ENCODE peak calls at places on chromosomes 6 and 20, in seven cellular contexts. D is IMR-90, P is vagina, H is A549, K is ovary, W is esophagus muscularis mucosa, U is sigmoid colon. T is an unnamed sample. For H3K4me1, the result is how much of the 10 kb centered on the place peaks cover.

GRCh38 chr20:39839406-39840119 is 849.5 kb downstream of the MAFB start:
- DNase-seq in K (no peak), U (no peak), P (no peak), D (no peak), H (no peak), W (no peak), T (no peak)

GRCh38 chr6:80364206-80364605 is 257.7 kb downstream of the BCKDHB start:
- DNase-seq in K (no peak), P (no peak), W (no peak), D (no peak), H (no peak), U (no peak), T (no peak)

GRCh38 chr20:38198238-38198861 is 33.3 kb upstream of the TGM2 start:
- DNase-seq in W (no peak), H (no peak), D (peak), P (no peak), U (peak), K (no peak), T (no peak)

GRCh38 chr20:38789503-38790209 is 15.8 kb upstream of the PPP1R16B start:
- DNase-seq in D (peak), W (no peak), U (no peak), K (no peak), P (no peak), H (no peak), T (no peak)

GRCh38 chr6:137874204-137875001 is 7.3 kb downstream of the TNFAIP3 start:
- DNase-seq in H (no peak), U (no peak), D (no peak), P (no peak), W (no peak), K (no peak), T (no peak)

GRCh38 chr6:70668499-70668812 is 773 bp downstream of the SMAP1 start:
- DNase-seq in P (no peak), D (no peak), U (no peak), K (no peak), W (no peak), H (peak), T (no peak)

GRCh38 chr6:108768176-108768555 is 80.1 kb upstream of the ARMC2 start:
- DNase-seq in D (no peak), U (no peak), K (no peak), P (no peak), W (no peak), H (no peak), T (no peak)

GRCh38 chr6:31530659-31531058 is 1.9 kb downstream of the MCCD1 start:
- DNase-seq in W (no peak), H (no peak), P (no peak), K (no peak), U (no peak), D (no peak), T (no peak)

GRCh38 chr20:58852559-58853271 is at the start of gene GNAS:
- DNase-seq in P (no peak), D (peak), U (no peak), H (peak), W (no peak), K (no peak), T (peak)

GRCh38 chr6:135995160-135995898 is 143.8 kb downstream of the PDE7B start:
- DNase-seq in P (no peak), W (no peak), D (peak), K (no peak), H (no peak), U (no peak), T (no peak)

GRCh38 chr20:38395165-38395564 is 40.0 kb downstream of the SNHG17 start:
- DNase-seq in H (no peak), U (no peak), P (no peak), K (no peak), D (no peak), W (no peak), T (no peak)

GRCh38 chr6:33211666-33212422 is 3.5 kb downstream of the RING1 start:
- DNase-seq in P (no peak), H (no peak), K (no peak), U (no peak), D (no peak), W (no peak), T (no peak)

GRCh38 chr6:46684771-46685170 is 2.9 kb upstream of the TDRD6 start:
- DNase-seq in H (no peak), K (no peak), U (no peak), P (no peak), D (peak), W (no peak), T (no peak)

GRCh38 chr6:89692256-89692655 is 53.7 kb upstream of the LYRM2 start:
- DNase-seq in U (no peak), D (no peak), K (no peak), H (no peak), W (no peak), P (no peak), T (no peak)

GRCh38 chr6:166670894-166671293 is 43.8 kb upstream of the RPS6KA2 start:
- DNase-seq in H (no peak), D (no peak), P (no peak), K (no peak), U (no peak), W (no peak), T (no peak)

GRCh38 chr6:44289726-44290125 is 19.5 kb downstream of the TMEM151B start:
- DNase-seq in U (no peak), P (no peak), D (no peak), W (no peak), H (no peak), K (no peak), T (no peak)

GRCh38 chr6:48068326-48069191 is 42.4 kb downstream of the PTCHD4 start:
- DNase-seq in P (no peak), W (no peak), U (no peak), D (no peak), K (no peak), H (peak), T (peak)

GRCh38 chr6:45741437-45742166 is 274.1 kb downstream of the CLIC5 start:
- DNase-seq in H (no peak), P (no peak), U (no peak), D (peak), W (peak), K (no peak), T (no peak)

GRCh38 chr6:87747646-87748045 is 45.6 kb upstream of the AKIRIN2 start:
- DNase-seq in W (no peak), H (no peak), P (no peak), K (no peak), D (no peak), U (no peak), T (no peak)

GRCh38 chr20:32333988-32334885 is 23.9 kb upstream of the ASXL1 start:
- DNase-seq in H (no peak), K (no peak), U (peak), P (no peak), D (no peak), W (no peak), T (peak)

GRCh38 chr20:3687655-3688054 is 5.8 kb upstream of the ADAM33 start:
- DNase-seq in U (no peak), D (peak), W (no peak), K (no peak), H (peak), P (no peak), T (no peak)

GRCh38 chr20:62832212-62832922 is 15.5 kb downstream of the COL9A3 start:
- DNase-seq in P (no peak), K (no peak), H (no peak), W (no peak), U (peak), D (no peak), T (peak)

GRCh38 chr6:29011276-29011734 is 6.2 kb upstream of the ZNF311 start:
- DNase-seq in U (peak), K (peak), W (no peak), D (peak), H (peak), P (no peak), T (no peak)

GRCh38 chr6:17712573-17712972 is 5.8 kb upstream of the NUP153 start:
- DNase-seq in P (no peak), H (no peak), U (no peak), D (peak), K (no peak), W (no peak), T (no peak)

GRCh38 chr6:82875573-82876185 is 190.0 kb downstream of the UBE3D start:
- DNase-seq in U (no peak), H (peak), K (no peak), D (peak), W (peak), P (no peak), T (no peak)

GRCh38 chr20:46150982-46151381 is 32.9 kb downstream of the CD40 start:
- DNase-seq in H (no peak), W (no peak), P (no peak), U (no peak), K (no peak), D (no peak), T (no peak)

GRCh38 chr6:125584468-125584939 is 164.9 kb upstream of the HEY2 start:
- DNase-seq in P (no peak), U (no peak), H (no peak), D (peak), W (no peak), K (no peak), T (peak)

GRCh38 chr20:59835057-59835447 is 98.4 kb downstream of the SYCP2 start:
- DNase-seq in P (no peak), W (peak), U (peak), H (no peak), D (no peak), K (no peak), T (no peak)

GRCh38 chr6:98836962-98837944 is 2.9 kb downstream of the POU3F2 start:
- DNase-seq in W (no peak), U (no peak), D (no peak), K (no peak), H (no peak), P (no peak), T (no peak)

GRCh38 chr6:135243871-135244796 is 63.0 kb downstream of the MYB start:
- DNase-seq in W (no peak), U (no peak), D (no peak), K (no peak), H (no peak), P (no peak), T (no peak)

GRCh38 chr6:157151029-157151428 is 172.3 kb downstream of the TMEM242 start:
- DNase-seq in U (no peak), D (no peak), H (no peak), P (no peak), W (no peak), K (no peak), T (peak)

GRCh38 chr6:139219746-139220145 is 72.1 kb downstream of the TXLNB start:
- DNase-seq in H (no peak), D (no peak), U (no peak), P (no peak), K (no peak), W (no peak), T (no peak)
- H3K4me3 ChIP-seq in H (no peak), D (no peak), U (no peak), P (no peak), K (no peak), W (no peak), T (no peak)

DNA sequence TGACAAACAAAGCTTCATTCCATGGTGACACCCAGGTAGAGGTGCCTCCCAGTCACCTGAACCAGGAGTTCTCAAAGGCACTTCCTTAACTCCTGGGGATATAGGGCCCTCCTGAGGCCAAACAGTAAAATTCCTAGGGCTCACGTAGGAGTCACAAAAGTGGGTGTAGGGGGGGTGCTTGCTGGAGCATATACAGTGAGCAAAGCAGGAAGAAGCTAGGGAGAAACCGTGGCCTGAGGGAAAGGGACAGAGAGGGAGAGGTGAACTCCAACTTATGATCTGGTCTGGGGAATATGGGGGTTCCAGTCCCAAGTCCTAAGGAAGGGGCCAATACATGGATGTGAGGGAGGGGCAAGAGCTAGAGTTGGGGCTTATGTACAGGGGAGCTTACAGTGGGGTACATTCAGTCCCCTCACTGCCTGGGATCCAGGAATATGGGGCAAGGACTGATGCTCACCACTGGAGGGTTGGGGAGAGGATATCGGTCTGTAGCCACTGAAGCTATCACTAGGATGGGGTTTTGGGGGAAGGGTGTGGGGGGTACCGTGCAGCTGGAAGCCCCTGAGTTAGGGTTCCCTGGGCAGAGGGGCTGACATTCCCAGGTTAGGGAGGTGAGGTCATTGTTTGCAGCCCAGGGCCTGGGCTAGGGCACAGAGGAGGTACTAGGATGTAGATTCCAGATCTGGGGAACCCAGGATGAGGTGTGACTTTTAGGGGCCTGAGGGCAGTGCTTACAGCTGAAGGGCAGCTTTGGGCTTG is 950 bp downstream of the PEDS1 start:
- DNase-seq in D (no peak), H (no peak), W (no peak), P (no peak), U (no peak), K (no peak), T (no peak)
- H3K4me1 ChIP-seq in D (under half), H (under half), W (half or more), P (half or more), U (half or more), K (under half), T (under half)

DNA sequence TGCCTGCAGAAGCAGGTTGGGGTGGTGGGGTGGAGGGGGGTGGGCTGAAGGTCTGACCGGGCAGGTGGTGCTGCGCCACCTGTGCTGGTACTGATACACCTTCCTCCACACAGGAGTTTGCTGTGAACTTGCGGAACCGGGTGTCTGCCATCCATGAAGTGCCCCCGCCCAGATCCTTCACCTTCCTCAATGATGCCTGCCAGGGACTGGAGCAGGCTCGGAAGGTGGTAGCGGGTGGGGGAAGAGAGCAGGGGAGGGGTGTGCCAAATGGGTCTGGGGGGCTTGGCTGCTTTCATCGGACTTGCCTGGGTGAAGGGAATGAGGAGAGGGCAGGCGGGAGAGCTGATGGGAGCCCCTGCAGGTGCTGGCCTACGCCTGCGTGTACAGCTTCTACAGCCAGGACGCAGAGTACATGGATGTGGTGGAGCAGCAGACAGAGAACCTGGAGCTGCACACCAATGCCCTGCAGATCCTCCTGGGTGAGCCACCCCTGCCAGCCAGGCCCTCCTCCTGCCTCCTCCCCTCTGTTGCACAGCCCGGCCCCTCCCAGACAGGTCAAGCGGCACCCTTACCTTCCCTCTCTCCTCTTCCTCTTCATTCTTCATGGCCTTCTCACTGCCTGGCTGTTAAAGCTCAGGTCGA is 6.7 kb downstream of the DNPH1 start:
- DNase-seq in H (no peak), W (no peak), U (peak), P (no peak), K (no peak), D (no peak), T (peak)
- TF ChIP-seq POLR2A in H (no peak), W (no peak), U (no peak), P (no peak), K (no peak), D (no peak), T (no peak)

GRCh38 chr20:33475381-33476160 is 14.3 kb upstream of the CBFA2T2 start:
- DNase-seq in D (no peak), W (no peak), H (no peak), U (no peak), K (no peak), P (no peak), T (no peak)
- H3K4me3 ChIP-seq in D (no peak), W (no peak), H (no peak), U (no peak), K (no peak), P (no peak), T (no peak)

GRCh38 chr6:35406666-35407065 is 45.5 kb upstream of the FANCE start:
- DNase-seq in K (no peak), H (no peak), P (no peak), W (no peak), U (no peak), D (no peak), T (no peak)
- H3K4me1 ChIP-seq in K (under half), H (under half), P (under half), W (under half), U (under half), D (under half), T (under half)

DNA sequence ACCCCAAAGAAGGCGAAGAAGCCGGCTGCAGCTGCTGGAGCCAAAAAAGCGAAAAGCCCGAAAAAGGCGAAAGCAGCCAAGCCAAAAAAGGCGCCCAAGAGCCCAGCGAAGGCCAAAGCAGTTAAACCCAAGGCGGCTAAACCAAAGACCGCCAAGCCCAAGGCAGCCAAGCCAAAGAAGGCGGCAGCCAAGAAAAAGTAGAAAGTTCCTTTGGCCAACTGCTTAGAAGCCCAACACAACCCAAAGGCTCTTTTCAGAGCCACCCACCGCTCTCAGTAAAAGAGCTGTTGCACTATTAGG is 69.6 kb downstream of the HFE start:
- DNase-seq in K (no peak), W (no peak), P (no peak), U (peak), D (no peak), H (no peak), T (no peak)
- TF ChIP-seq POLR2A in K (no peak), W (peak), P (no peak), U (no peak), D (no peak), H (no peak), T (no peak)

GRCh38 chr6:37137881-37138568 is 31.9 kb upstream of the PIM1 start:
- DNase-seq in W (no peak), D (peak), U (no peak), K (no peak), H (peak), P (no peak), T (no peak)

GRCh38 chr6:37139223-37139962 is 30.6 kb upstream of the PIM1 start:
- DNase-seq in D (no peak), P (no peak), H (no peak), U (no peak), W (no peak), K (no peak), T (no peak)

GRCh38 chr6:37135835-37136694 is 33.9 kb upstream of the PIM1 start:
- DNase-seq in U (no peak), K (no peak), P (no peak), W (no peak), D (no peak), H (no peak), T (no peak)

GRCh38 chr6:37136821-37137200 is 33.1 kb upstream of the PIM1 start:
- DNase-seq in D (no peak), H (no peak), U (no peak), W (no peak), P (no peak), K (no peak), T (no peak)

DNA sequence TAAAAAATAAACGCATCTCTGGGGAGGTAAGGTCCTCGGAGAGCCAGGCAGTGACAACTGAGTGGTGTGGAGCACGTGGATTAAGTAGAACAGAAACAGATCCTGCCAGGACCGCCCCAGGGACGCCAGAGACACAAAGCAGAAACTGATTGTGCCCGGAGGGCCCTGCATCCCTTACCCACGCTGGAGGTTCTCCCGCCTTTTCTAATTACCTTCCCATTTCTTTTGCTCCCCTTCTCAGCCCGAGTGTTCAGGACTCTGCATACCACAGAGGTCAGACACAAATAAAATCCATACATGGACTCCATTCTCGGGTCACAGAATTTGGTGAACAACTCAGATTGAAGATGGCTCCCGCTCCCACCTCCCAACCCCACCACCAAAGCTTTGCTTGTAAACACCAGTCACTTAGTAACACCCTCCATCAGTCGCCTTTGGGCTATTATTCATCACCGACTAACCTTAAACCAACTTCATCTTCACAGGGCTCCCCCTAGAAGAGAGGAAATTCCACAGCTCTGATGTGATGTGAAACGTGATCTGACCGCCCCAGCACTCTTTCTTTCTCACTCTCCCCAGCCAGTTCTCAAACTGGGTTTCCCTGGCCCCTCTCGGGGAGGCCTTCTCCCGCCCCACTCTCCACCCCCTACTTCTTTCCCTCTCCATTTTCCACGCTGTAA is 32.6 kb upstream of the PIM1 start:
- DNase-seq in U (peak), H (peak), D (peak), K (no peak), W (no peak), P (no peak), T (no peak)
- H3K4me3 ChIP-seq in U (no peak), H (peak), D (peak), K (no peak), W (peak), P (no peak), T (no peak)

T was measured in heart left ventricle.